ENCODE peak calls at places on chromosomes 3 and 15, in five cellular contexts. One of them, this sample, is unnamed. For H4K20me1, the result is how much of the 10 kb centered on the place peaks cover.

GRCh38 chr15:88658972-88659931 is 20.4 kb downstream of the ISG20 start:
- DNase-seq in GM12878: no peak
- DNase-seq in K562: no peak
- DNase-seq in HepG2: no peak
- DNase-seq in H1: no peak
- DNase-seq in this sample: no peak

GRCh38 chr3:24545917-24546316 is 51.3 kb upstream of the THRB start:
- DNase-seq in GM12878: no peak
- DNase-seq in K562: no peak
- DNase-seq in HepG2: peak
- DNase-seq in H1: no peak
- DNase-seq in this sample: no peak

GRCh38 chr15:42010434-42010833 is 10.4 kb downstream of the PLA2G4E start:
- DNase-seq in GM12878: peak
- DNase-seq in K562: no peak
- DNase-seq in HepG2: no peak
- DNase-seq in H1: no peak
- DNase-seq in this sample: no peak

GRCh38 chr3:131047582-131047981 is 20.9 kb downstream of the NEK11 start:
- DNase-seq in GM12878: no peak
- DNase-seq in K562: no peak
- DNase-seq in HepG2: peak
- DNase-seq in H1: no peak
- DNase-seq in this sample: peak

GRCh38 chr3:117751691-117752090 is 1042.1 kb downstream of the TUSC7 start:
- DNase-seq in GM12878: no peak
- DNase-seq in K562: no peak
- DNase-seq in HepG2: no peak
- DNase-seq in H1: no peak
- DNase-seq in this sample: no peak

GRCh38 chr3:157369712-157370447 is 66.8 kb upstream of the PTX3 start:
- DNase-seq in GM12878: no peak
- DNase-seq in K562: no peak
- DNase-seq in HepG2: no peak
- DNase-seq in H1: no peak
- DNase-seq in this sample: no peak

GRCh38 chr15:69713726-69714559 is 261.3 kb downstream of the RPLP1 start:
- DNase-seq in GM12878: peak
- DNase-seq in K562: no peak
- DNase-seq in HepG2: no peak
- DNase-seq in H1: no peak
- DNase-seq in this sample: no peak

GRCh38 chr3:129576514-129577345 is 29.7 kb downstream of the PLXND1 start:
- DNase-seq in GM12878: peak
- DNase-seq in K562: no peak
- DNase-seq in HepG2: peak
- DNase-seq in H1: no peak
- DNase-seq in this sample: no peak

GRCh38 chr3:71694358-71694999 is 30.7 kb downstream of the EIF4E3 start:
- DNase-seq in GM12878: no peak
- DNase-seq in K562: no peak
- DNase-seq in HepG2: no peak
- DNase-seq in H1: no peak
- DNase-seq in this sample: no peak

GRCh38 chr3:130929827-130930226 is 35.9 kb downstream of the ATP2C1 start:
- DNase-seq in GM12878: no peak
- DNase-seq in K562: no peak
- DNase-seq in HepG2: no peak
- DNase-seq in H1: no peak
- DNase-seq in this sample: no peak

GRCh38 chr15:86568378-86568777 is 488.7 kb downstream of the AGBL1 start:
- DNase-seq in GM12878: no peak
- DNase-seq in K562: no peak
- DNase-seq in HepG2: no peak
- DNase-seq in H1: no peak
- DNase-seq in this sample: no peak

GRCh38 chr3:152076148-152076547 is 192.6 kb upstream of the MBNL1 start:
- DNase-seq in GM12878: no peak
- DNase-seq in K562: no peak
- DNase-seq in HepG2: no peak
- DNase-seq in H1: no peak
- DNase-seq in this sample: no peak

GRCh38 chr3:136546718-136547117 is 205.5 kb downstream of the STAG1 start:
- DNase-seq in GM12878: no peak
- DNase-seq in K562: peak
- DNase-seq in HepG2: no peak
- DNase-seq in H1: no peak
- DNase-seq in this sample: peak

GRCh38 chr3:9056581-9056980 is 93.3 kb upstream of the RAD18 start:
- DNase-seq in GM12878: no peak
- DNase-seq in K562: no peak
- DNase-seq in HepG2: no peak
- DNase-seq in H1: no peak
- DNase-seq in this sample: no peak

DNA sequence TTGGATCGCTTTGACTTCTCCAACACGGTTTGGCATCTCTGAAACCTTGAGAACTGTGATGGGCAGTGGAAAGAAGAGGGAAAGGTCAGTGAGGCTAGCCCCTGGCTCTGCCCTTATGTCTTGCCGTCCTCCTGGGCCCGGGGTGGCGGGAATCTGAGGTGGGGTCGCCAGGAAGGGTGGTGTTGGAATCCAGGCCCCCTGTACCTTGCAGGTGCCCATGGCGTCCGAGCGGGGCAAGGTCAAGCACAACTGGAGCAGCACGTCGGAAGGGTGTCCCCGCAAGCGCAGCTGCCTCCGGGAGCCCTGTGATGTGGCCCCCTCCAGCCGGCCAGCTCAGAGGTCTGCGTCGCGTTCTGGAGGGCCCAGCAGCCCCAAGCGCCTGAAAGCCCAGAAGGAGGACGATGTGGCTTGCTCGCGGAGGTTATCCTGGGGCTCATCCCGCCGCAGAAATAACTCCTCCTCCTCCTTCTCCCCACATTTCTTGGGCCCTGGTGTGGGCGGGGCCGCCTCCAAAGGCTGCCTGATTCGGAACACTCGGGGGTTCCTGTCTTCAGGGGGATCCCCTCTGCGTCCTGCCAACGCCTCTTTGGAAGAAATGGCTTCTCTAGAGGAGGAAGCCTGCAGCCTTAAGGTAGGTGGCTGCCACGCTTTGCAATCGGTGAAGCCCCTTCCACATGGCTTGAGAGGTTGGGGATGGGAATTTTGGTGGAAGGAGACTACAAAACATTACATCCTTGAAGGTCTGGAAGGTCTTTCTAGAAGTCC is 907 bp downstream of the TATDN2 start:
- DNase-seq in GM12878: no peak
- DNase-seq in K562: peak
- DNase-seq in HepG2: no peak
- DNase-seq in H1: no peak
- DNase-seq in this sample: peak
- H4K20me1 ChIP-seq in GM12878: under half
- H4K20me1 ChIP-seq in K562: under half
- H4K20me1 ChIP-seq in HepG2: under half
- H4K20me1 ChIP-seq in H1: under half
- H4K20me1 ChIP-seq in this sample: under half

GRCh38 chr15:45199136-45199810 is 11.5 kb upstream of the SHF start:
- DNase-seq in GM12878: peak
- DNase-seq in K562: no peak
- DNase-seq in HepG2: peak
- DNase-seq in H1: no peak
- DNase-seq in this sample: peak
- TF ChIP-seq CREB1 in GM12878: no peak
- TF ChIP-seq CREB1 in K562: no peak
- TF ChIP-seq CREB1 in HepG2: no peak
- TF ChIP-seq CREB1 in H1: no peak
- TF ChIP-seq CREB1 in this sample: no peak

DNA sequence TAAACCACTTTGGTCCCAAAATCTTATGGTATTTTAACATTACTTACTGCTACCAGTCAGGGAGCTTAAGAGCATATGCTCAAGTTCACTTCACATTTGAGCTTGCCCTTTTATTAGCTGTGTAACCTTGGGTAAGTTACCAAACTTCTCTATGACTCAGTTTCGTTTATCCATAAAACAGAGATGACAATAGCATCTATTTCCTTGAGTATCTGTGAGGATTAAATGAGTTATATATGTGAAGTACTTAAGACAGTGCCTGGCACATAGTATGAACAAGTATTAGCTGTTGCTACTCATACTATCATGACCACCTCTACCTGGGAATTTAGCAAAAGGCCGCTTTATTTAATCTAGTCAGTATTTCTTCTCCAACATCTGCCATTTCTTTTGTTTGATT is 5.9 kb downstream of the ATOSA start:
- DNase-seq in GM12878: no peak
- DNase-seq in K562: no peak
- DNase-seq in HepG2: no peak
- DNase-seq in H1: no peak
- DNase-seq in this sample: no peak
- H4K20me1 ChIP-seq in GM12878: under half
- H4K20me1 ChIP-seq in K562: under half
- H4K20me1 ChIP-seq in HepG2: under half
- H4K20me1 ChIP-seq in H1: under half
- H4K20me1 ChIP-seq in this sample: under half

GRCh38 chr15:33675246-33675645 is 293.1 kb upstream of the CHRM5 start:
- DNase-seq in GM12878: no peak
- DNase-seq in K562: peak
- DNase-seq in HepG2: no peak
- DNase-seq in H1: no peak
- DNase-seq in this sample: peak
- TF ChIP-seq CREB1 in GM12878: no peak
- TF ChIP-seq CREB1 in K562: no peak
- TF ChIP-seq CREB1 in HepG2: no peak
- TF ChIP-seq CREB1 in H1: no peak
- TF ChIP-seq CREB1 in this sample: no peak

GRCh38 chr3:52272831-52273230 is 5.6 kb downstream of the WDR82 start:
- DNase-seq in GM12878: no peak
- DNase-seq in K562: no peak
- DNase-seq in HepG2: no peak
- DNase-seq in H1: no peak
- DNase-seq in this sample: no peak
- H4K20me1 ChIP-seq in GM12878: under half
- H4K20me1 ChIP-seq in K562: under half
- H4K20me1 ChIP-seq in HepG2: half or more
- H4K20me1 ChIP-seq in H1: under half
- H4K20me1 ChIP-seq in this sample: half or more

GRCh38 chr15:77002436-77002835 is 7.5 kb downstream of the PSTPIP1 start:
- DNase-seq in GM12878: no peak
- DNase-seq in K562: no peak
- DNase-seq in HepG2: no peak
- DNase-seq in H1: no peak
- DNase-seq in this sample: no peak
- TF ChIP-seq CREB1 in GM12878: no peak
- TF ChIP-seq CREB1 in K562: no peak
- TF ChIP-seq CREB1 in HepG2: no peak
- TF ChIP-seq CREB1 in H1: no peak
- TF ChIP-seq CREB1 in this sample: no peak

GRCh38 chr3:133588035-133588434 is 14.5 kb downstream of the CDV3 start:
- DNase-seq in GM12878: no peak
- DNase-seq in K562: no peak
- DNase-seq in HepG2: no peak
- DNase-seq in H1: no peak
- DNase-seq in this sample: no peak

GRCh38 chr3:133592843-133593242 is 19.4 kb downstream of the CDV3 start:
- DNase-seq in GM12878: no peak
- DNase-seq in K562: no peak
- DNase-seq in HepG2: no peak
- DNase-seq in H1: no peak
- DNase-seq in this sample: no peak

GRCh38 chr3:133591271-133591742 is 17.8 kb downstream of the CDV3 start:
- DNase-seq in GM12878: no peak
- DNase-seq in K562: no peak
- DNase-seq in HepG2: no peak
- DNase-seq in H1: no peak
- DNase-seq in this sample: no peak

GRCh38 chr3:133589503-133589902 is 16.0 kb downstream of the CDV3 start:
- DNase-seq in GM12878: no peak
- DNase-seq in K562: no peak
- DNase-seq in HepG2: no peak
- DNase-seq in H1: no peak
- DNase-seq in this sample: no peak

GRCh38 chr3:133588784-133589465 is 15.4 kb downstream of the CDV3 start:
- DNase-seq in GM12878: no peak
- DNase-seq in K562: no peak
- DNase-seq in HepG2: no peak
- DNase-seq in H1: no peak
- DNase-seq in this sample: no peak
- H4K20me1 ChIP-seq in GM12878: under half
- H4K20me1 ChIP-seq in K562: under half
- H4K20me1 ChIP-seq in HepG2: under half
- H4K20me1 ChIP-seq in H1: under half
- H4K20me1 ChIP-seq in this sample: under half

DNA sequence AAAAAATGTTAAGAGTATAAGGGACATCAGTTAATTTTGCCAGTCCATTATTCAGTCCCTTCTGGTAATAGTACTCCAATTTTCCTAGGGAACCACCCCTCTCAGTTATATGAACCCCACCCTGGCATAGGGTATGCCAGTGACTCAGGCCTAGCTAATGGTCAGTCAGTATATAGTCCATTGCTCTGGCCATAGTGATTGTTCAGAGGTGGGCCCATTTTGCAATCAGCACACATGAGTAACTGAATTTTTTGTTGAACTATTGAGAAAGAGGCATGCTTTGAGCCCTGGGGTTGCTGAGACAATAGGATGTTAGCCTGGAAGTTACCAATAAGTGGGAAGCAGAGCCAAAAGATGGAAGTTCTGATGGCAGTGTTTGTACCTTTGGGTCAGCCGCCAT is 4.1 kb downstream of the LRCH3 start:
- DNase-seq in GM12878: no peak
- DNase-seq in K562: no peak
- DNase-seq in HepG2: peak
- DNase-seq in H1: no peak
- DNase-seq in this sample: no peak
- TF ChIP-seq CREB1 in GM12878: no peak
- TF ChIP-seq CREB1 in K562: no peak
- TF ChIP-seq CREB1 in HepG2: no peak
- TF ChIP-seq CREB1 in H1: no peak
- TF ChIP-seq CREB1 in this sample: no peak

GRCh38 chr3:23096041-23096440 is 107.1 kb upstream of the UBE2E2 start:
- DNase-seq in GM12878: no peak
- DNase-seq in K562: no peak
- DNase-seq in HepG2: no peak
- DNase-seq in H1: peak
- DNase-seq in this sample: peak

GRCh38 chr3:23099677-23100076 is 103.5 kb upstream of the UBE2E2 start:
- DNase-seq in GM12878: no peak
- DNase-seq in K562: no peak
- DNase-seq in HepG2: no peak
- DNase-seq in H1: no peak
- DNase-seq in this sample: no peak

GRCh38 chr3:23094890-23095462 is 108.2 kb upstream of the UBE2E2 start:
- DNase-seq in GM12878: no peak
- DNase-seq in K562: no peak
- DNase-seq in HepG2: peak
- DNase-seq in H1: no peak
- DNase-seq in this sample: peak

GRCh38 chr3:23100106-23100505 is 103.0 kb upstream of the UBE2E2 start:
- DNase-seq in GM12878: no peak
- DNase-seq in K562: no peak
- DNase-seq in HepG2: no peak
- DNase-seq in H1: no peak
- DNase-seq in this sample: no peak

GRCh38 chr3:23099021-23099420 is 104.1 kb upstream of the UBE2E2 start:
- DNase-seq in GM12878: no peak
- DNase-seq in K562: no peak
- DNase-seq in HepG2: no peak
- DNase-seq in H1: no peak
- DNase-seq in this sample: no peak
- H4K20me1 ChIP-seq in GM12878: under half
- H4K20me1 ChIP-seq in K562: under half
- H4K20me1 ChIP-seq in HepG2: under half
- H4K20me1 ChIP-seq in H1: under half
- H4K20me1 ChIP-seq in this sample: under half